ENCODE peak calls at places on chromosomes 12 and 14, in seven cellular contexts. G is SK-N-SH; U is MM.1S; P is cardiac muscle cell; A is NT2/D1; I is CD4-positive, CD25-positive, alpha-beta regulatory T cell; N is GM12878. R is an unnamed sample. For H3K27me3 and H3K4me1, the result is how much of the 10 kb centered on the place peaks cover.

GRCh38 chr12:77065361-77066204 is at the start of gene E2F7:
- DNase-seq in G (peak), U (peak), P (peak), A (peak), I (peak), N (peak), R (peak)

GRCh38 chr12:5220835-5221234 is 177.2 kb downstream of the KCNA5 start:
- DNase-seq in G (no peak), U (no peak), P (no peak), A (peak), I (no peak), N (no peak), R (no peak)

GRCh38 chr14:78157855-78158436 is 12.2 kb upstream of the NRXN3 start:
- DNase-seq in G (no peak), U (no peak), P (peak), A (no peak), I (no peak), N (no peak), R (peak)

GRCh38 chr12:93796719-93797118 is 119.5 kb downstream of the CRADD start:
- DNase-seq in G (no peak), U (no peak), P (no peak), A (no peak), I (no peak), N (no peak), R (no peak)

GRCh38 chr14:32588448-32589320 is 259.6 kb downstream of the AKAP6 start:
- DNase-seq in G (peak), U (peak), P (peak), A (peak), I (no peak), N (no peak), R (peak)

GRCh38 chr12:100959481-100959880 is 164.9 kb downstream of the ANO4 start:
- DNase-seq in G (no peak), U (no peak), P (peak), A (no peak), I (no peak), N (no peak), R (peak)

GRCh38 chr12:88339966-88340365 is 197.9 kb downstream of the TMTC3 start:
- DNase-seq in G (no peak), U (no peak), P (no peak), A (no peak), I (no peak), N (no peak), R (no peak)

GRCh38 chr14:58705066-58705465 is 67.3 kb downstream of the DACT1 start:
- DNase-seq in G (peak), U (no peak), P (peak), A (no peak), I (no peak), N (no peak), R (peak)

GRCh38 chr14:89681086-89682018 is 264.3 kb upstream of the FOXN3 start:
- DNase-seq in G (no peak), U (peak), P (no peak), A (no peak), I (no peak), N (peak), R (peak)

GRCh38 chr12:78376257-78376656 is 488.3 kb upstream of the SYT1 start:
- DNase-seq in G (no peak), U (no peak), P (no peak), A (no peak), I (no peak), N (no peak), R (peak)

GRCh38 chr12:388547-389137 is 478 bp downstream of the KDM5A start:
- DNase-seq in G (no peak), U (peak), P (peak), A (peak), I (peak), N (no peak), R (peak)

DNA sequence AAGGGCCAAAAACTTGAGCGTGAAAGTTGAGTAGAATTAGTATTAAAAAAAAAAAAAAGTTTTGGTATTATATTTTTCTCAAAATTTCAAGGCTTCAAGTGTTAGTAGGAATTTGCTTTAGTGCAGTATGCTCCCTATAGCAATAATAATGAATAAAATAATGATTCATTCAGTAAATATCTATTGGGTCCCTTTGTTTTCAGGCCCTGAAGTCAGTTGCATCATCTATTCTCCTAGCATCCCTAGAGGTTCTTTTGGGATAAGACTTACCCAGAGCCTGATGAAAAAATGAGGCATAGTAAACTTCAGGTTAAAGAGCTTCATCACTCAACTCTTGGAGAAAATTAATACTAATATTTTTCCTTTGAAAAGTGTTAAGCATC is 1.1 kb downstream of the KMT5A start:
- DNase-seq in G (no peak), U (no peak), P (peak), A (no peak), I (no peak), N (no peak), R (peak)
- H3K27me3 ChIP-seq in G (under half), U (under half), P (under half), A (under half), I (under half), N (under half), R (under half)

GRCh38 chr12:68341822-68342221 is 9.7 kb upstream of the MDM1 start:
- DNase-seq in G (no peak), U (no peak), P (no peak), A (no peak), I (no peak), N (no peak), R (no peak)
- H3K4me3 ChIP-seq in G (no peak), U (no peak), P (no peak), A (no peak), I (no peak), N (no peak), R (no peak)

GRCh38 chr12:132525833-132526455 is 36.0 kb downstream of the FBRSL1 start:
- DNase-seq in G (no peak), U (no peak), P (no peak), A (peak), I (no peak), N (no peak), R (no peak)
- H3K4me1 ChIP-seq in G (under half), U (under half), P (under half), A (under half), I (under half), N (under half), R (under half)

GRCh38 chr14:98217530-98217929 is 1054.5 kb downstream of the BCL11B start:
- DNase-seq in G (no peak), U (no peak), P (no peak), A (no peak), I (no peak), N (no peak), R (no peak)
- H3K27me3 ChIP-seq in G (under half), U (under half), P (under half), A (under half), I (under half), N (under half), R (under half)

GRCh38 chr12:118101051-118101450 is 2.8 kb downstream of the VSIG10 start:
- DNase-seq in G (no peak), U (no peak), P (no peak), A (no peak), I (no peak), N (no peak), R (no peak)

GRCh38 chr12:118102070-118102469 is 1.7 kb downstream of the VSIG10 start:
- DNase-seq in G (no peak), U (no peak), P (no peak), A (no peak), I (no peak), N (no peak), R (no peak)

GRCh38 chr12:118103601-118104382 is at the start of gene VSIG10:
- DNase-seq in G (peak), U (no peak), P (peak), A (peak), I (no peak), N (no peak), R (peak)

GRCh38 chr12:118102609-118103008 is 1.2 kb downstream of the VSIG10 start:
- DNase-seq in G (peak), U (no peak), P (no peak), A (no peak), I (no peak), N (no peak), R (no peak)

DNA sequence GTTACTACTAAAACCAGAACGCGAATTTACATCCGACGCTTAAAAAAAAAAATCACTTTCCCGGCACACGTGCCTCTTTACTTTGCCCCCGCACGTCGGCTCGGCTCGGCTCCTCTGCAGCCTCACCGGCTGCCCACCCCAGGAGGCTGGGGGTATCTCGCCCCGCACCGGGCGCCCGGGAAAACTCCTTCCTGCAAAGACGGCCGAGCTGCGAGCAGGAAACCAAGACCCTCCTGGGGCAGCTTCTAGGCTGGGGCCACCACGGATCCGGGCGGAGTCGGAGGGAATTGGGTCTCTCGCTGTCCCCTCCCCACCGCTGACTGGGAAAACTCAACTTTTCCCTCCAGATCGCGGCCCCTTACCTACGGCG is 595 bp downstream of the VSIG10 start:
- DNase-seq in G (no peak), U (no peak), P (peak), A (no peak), I (no peak), N (no peak), R (peak)
- H3K4me3 ChIP-seq in G (peak), U (peak), P (peak), A (peak), I (peak), N (peak), R (peak)

GRCh38 chr12:6452908-6453630 is 1.2 kb downstream of the TAPBPL start:
- DNase-seq in G (no peak), U (peak), P (no peak), A (no peak), I (no peak), N (no peak), R (no peak)

GRCh38 chr12:6450869-6451347 is 934 bp upstream of the TAPBPL start:
- DNase-seq in G (no peak), U (no peak), P (no peak), A (peak), I (no peak), N (no peak), R (peak)

GRCh38 chr12:6452245-6452731 is 446 bp downstream of the TAPBPL start:
- DNase-seq in G (peak), U (peak), P (no peak), A (no peak), I (no peak), N (no peak), R (no peak)

GRCh38 chr12:6450091-6450868 is 1.6 kb upstream of the TAPBPL start:
- DNase-seq in G (no peak), U (no peak), P (no peak), A (no peak), I (no peak), N (no peak), R (peak)

DNA sequence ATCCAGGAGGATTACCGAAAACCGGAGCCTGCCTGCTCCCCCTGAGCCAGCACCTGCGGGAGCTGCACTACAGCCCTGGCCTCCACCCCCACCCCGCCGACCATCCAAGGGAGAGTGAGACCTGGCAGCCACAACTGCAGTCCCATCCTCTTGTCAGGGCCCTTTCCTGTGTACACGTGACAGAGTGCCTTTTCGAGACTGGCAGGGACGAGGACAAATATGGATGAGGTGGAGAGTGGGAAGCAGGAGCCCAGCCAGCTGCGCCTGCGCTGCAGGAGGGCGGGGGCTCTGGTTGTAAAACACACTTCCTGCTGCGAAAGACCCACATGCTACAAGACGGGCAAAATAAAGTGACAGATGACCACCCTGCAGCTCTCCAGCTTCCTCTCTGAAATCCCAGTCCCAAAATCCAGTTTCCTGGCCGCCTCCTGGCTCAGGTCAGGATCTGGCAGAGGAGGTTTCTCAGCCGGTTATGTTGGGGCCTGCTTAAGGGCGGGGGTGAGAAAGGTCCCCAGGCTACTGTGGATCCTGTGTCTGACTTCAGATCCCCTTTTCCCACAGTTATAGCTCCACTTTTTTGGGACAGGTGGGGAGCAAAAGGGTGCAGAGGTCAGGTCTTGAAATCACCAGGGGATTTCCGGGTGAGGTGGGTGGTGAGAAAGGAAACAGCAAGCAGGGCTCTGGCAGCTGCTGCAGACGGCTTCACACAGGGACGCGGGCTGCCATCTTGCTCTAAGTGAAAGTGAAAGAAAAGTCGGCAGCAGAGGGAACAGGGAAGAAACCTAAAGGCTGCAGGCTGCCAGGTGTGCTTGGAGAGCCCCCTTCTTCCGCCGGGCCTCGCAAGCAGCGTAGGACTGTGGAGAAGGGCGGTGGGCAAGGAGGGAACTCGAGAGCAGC is at the start of gene TAPBPL:
- DNase-seq in G (peak), U (peak), P (peak), A (peak), I (peak), N (peak), R (peak)
- H3K4me1 ChIP-seq in G (under half), U (under half), P (under half), A (under half), I (half or more), N (under half), R (under half)

DNA sequence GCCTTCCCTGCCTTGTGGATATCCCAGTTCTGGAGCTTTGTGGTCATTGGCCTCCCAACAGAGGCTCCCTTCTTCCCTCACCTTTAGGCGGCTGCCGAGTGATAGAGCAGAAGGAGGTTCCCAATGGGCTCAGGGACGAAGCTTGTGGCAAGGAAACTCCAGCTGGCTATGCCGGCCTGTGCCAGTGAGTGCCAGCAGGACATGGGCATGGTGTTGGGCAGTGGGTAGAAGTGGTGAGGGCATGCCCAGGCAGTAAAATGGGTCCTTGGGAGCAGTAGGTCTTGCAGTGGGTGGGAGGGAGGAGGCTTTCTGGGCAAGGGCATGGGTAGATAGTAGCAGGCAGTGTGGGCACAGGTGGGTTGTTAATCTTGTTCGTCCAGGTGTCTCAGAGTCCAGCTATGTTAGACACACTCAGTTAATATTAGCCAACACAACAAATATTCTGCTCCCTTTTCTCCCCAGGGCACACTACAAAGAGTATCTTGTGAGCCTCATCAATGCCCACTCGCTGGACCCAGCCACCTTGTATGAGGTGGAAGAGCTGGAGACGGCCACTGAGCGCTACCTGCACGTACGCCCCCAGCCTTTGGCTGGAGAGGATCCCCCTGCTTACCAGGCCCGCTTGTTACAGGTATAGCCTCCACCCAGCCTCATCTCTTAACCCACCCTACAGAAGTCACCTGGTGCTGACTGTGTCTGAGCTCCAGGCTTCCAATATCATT is 1.1 kb upstream of the IRF9 start:
- DNase-seq in G (no peak), U (no peak), P (no peak), A (no peak), I (no peak), N (no peak), R (no peak)
- H3K27me3 ChIP-seq in G (under half), U (under half), P (under half), A (under half), I (under half), N (under half), R (under half)

GRCh38 chr12:70609203-70609602 is 28.0 kb downstream of the PTPRB start:
- DNase-seq in G (peak), U (no peak), P (no peak), A (no peak), I (no peak), N (no peak), R (no peak)
- H3K4me3 ChIP-seq in G (peak), U (no peak), P (peak), A (peak), I (no peak), N (no peak), R (peak)

GRCh38 chr12:64678835-64679234 is 68.5 kb downstream of the RASSF3 start:
- DNase-seq in G (no peak), U (no peak), P (no peak), A (no peak), I (no peak), N (no peak), R (no peak)
- H3K4me1 ChIP-seq in G (under half), U (under half), P (under half), A (under half), I (half or more), N (half or more), R (under half)

R was measured in adipocyte.